ENCODE peak calls at places on chromosomes 13 and 19, in four cellular contexts. B is IMR-90, Z is GM12878, C is endothelial cell of umbilical vein. D is an unnamed sample.

GRCh38 chr13:33615436-33615835 is 202.5 kb upstream of the RFC3 start:
- DNase-seq in B (no peak), Z (no peak), C (no peak), D (no peak)

GRCh38 chr13:105090244-105090643 is 1445.2 kb downstream of the EFNB2 start:
- DNase-seq in B (no peak), Z (no peak), C (peak), D (no peak)

GRCh38 chr13:20441879-20442278 is 83.8 kb downstream of the CRYL1 start:
- DNase-seq in B (peak), Z (no peak), C (no peak), D (no peak)

GRCh38 chr13:26558074-26558805 is 757 bp downstream of the WASF3 start:
- DNase-seq in B (peak), Z (no peak), C (peak), D (no peak)

GRCh38 chr13:96772426-96772825 is 221.8 kb downstream of the OXGR1 start:
- DNase-seq in B (no peak), Z (no peak), C (no peak), D (no peak)

GRCh38 chr13:78638216-78638615 is 20.7 kb downstream of the OBI1 start:
- DNase-seq in B (no peak), Z (no peak), C (no peak), D (no peak)

GRCh38 chr19:43752287-43752875 is 2.4 kb downstream of the SMG9 start:
- DNase-seq in B (no peak), Z (no peak), C (no peak), D (no peak)

GRCh38 chr19:18496167-18496979 is 25.5 kb downstream of the ELL start:
- DNase-seq in B (peak), Z (no peak), C (no peak), D (peak)

GRCh38 chr13:27783111-27783510 is 9.2 kb upstream of the GSX1 start:
- DNase-seq in B (peak), Z (no peak), C (peak), D (no peak)

GRCh38 chr13:36700170-36700569 is 26.4 kb downstream of the SERTM1 start:
- DNase-seq in B (no peak), Z (no peak), C (no peak), D (no peak)

GRCh38 chr19:459724-460511 is 915 bp downstream of the SHC2 start:
- DNase-seq in B (peak), Z (no peak), C (peak), D (peak)

GRCh38 chr13:35992964-35993363 is 138.2 kb downstream of the DCLK1 start:
- DNase-seq in B (no peak), Z (no peak), C (no peak), D (no peak)

GRCh38 chr13:97911311-97912138 is 42.0 kb upstream of the IPO5 start:
- DNase-seq in B (peak), Z (no peak), C (peak), D (peak)

GRCh38 chr13:99155821-99156220 is 44.8 kb upstream of the UBAC2 start:
- DNase-seq in B (no peak), Z (no peak), C (no peak), D (no peak)

GRCh38 chr13:99153219-99153618 is 47.4 kb upstream of the UBAC2 start:
- DNase-seq in B (no peak), Z (no peak), C (no peak), D (peak)

GRCh38 chr13:99150575-99151370 is 49.9 kb upstream of the UBAC2 start:
- DNase-seq in B (peak), Z (no peak), C (no peak), D (no peak)

GRCh38 chr13:99154064-99154463 is 46.6 kb upstream of the UBAC2 start:
- DNase-seq in B (no peak), Z (no peak), C (no peak), D (no peak)

GRCh38 chr13:99151516-99151915 is 49.1 kb upstream of the UBAC2 start:
- DNase-seq in B (peak), Z (no peak), C (no peak), D (peak)
- TF ChIP-seq FOS in B (no peak), Z (no peak), C (no peak), D (peak)

GRCh38 chr19:19538767-19539166 is 702 bp downstream of the CILP2 start:
- DNase-seq in B (no peak), Z (no peak), C (no peak), D (no peak)

GRCh38 chr19:19538077-19538764 is at the start of gene CILP2:
- DNase-seq in B (no peak), Z (no peak), C (no peak), D (peak)

GRCh38 chr19:19541572-19541971 is 3.5 kb downstream of the CILP2 start:
- DNase-seq in B (no peak), Z (no peak), C (no peak), D (no peak)

GRCh38 chr19:19540707-19541515 is 2.8 kb downstream of the CILP2 start:
- DNase-seq in B (no peak), Z (no peak), C (no peak), D (peak)

GRCh38 chr19:19539738-19540703 is 2.0 kb downstream of the CILP2 start:
- DNase-seq in B (peak), Z (no peak), C (no peak), D (peak)
- TF ChIP-seq FOS in B (no peak), Z (no peak), C (no peak), D (no peak)

GRCh38 chr13:94825507-94825906 is 113.2 kb upstream of the SOX21 start:
- DNase-seq in B (no peak), Z (no peak), C (no peak), D (no peak)
- TF ChIP-seq FOS in B (no peak), Z (no peak), C (no peak), D (no peak)

GRCh38 chr19:2824129-2824528 is 4.5 kb downstream of the ZNF554 start:
- DNase-seq in B (no peak), Z (no peak), C (no peak), D (no peak)

GRCh38 chr19:2827022-2827421 is 7.4 kb downstream of the ZNF554 start:
- DNase-seq in B (no peak), Z (no peak), C (no peak), D (no peak)

GRCh38 chr19:2822846-2823245 is 3.2 kb downstream of the ZNF554 start:
- DNase-seq in B (no peak), Z (no peak), C (no peak), D (no peak)

GRCh38 chr19:2823646-2824045 is 4.0 kb downstream of the ZNF554 start:
- DNase-seq in B (no peak), Z (no peak), C (no peak), D (no peak)

DNA sequence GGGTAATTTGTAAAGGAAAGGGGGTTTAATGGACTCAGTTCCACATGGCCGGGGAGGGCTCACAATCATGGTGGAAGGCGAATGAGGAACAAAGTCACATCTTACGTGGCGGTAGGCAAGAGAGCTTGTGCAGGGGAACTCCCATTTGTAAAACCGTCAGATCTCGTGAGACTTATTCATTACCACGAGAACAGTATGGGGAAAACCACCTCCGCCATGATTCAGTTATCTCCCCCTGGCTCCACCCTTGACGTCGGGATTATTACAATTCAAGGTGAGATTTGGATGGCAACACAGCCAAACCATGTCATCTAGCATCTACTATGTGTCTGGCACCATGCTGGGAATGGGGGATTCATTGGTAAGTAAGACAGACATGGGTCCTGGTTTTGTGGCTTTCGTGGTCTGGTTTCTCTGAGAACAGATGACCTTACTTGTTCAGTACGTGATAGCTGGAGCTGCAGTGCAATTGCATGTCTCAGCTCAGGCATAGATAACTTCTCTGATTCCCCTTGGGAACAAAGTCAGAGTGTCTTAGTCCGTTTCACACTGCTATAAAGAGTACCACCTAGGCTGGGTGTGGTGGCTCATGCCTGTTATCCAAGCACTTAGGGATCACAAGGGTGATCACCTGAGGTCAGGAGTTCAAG is 8.3 kb downstream of the ZNF554 start:
- DNase-seq in B (no peak), Z (peak), C (no peak), D (no peak)
- TF ChIP-seq FOS in B (no peak), Z (no peak), C (no peak), D (no peak)

GRCh38 chr13:44504146-44504545 is 72.0 kb downstream of the TSC22D1 start:
- DNase-seq in B (no peak), Z (no peak), C (no peak), D (no peak)
- TF ChIP-seq FOS in B (no peak), Z (no peak), C (no peak), D (no peak)

DNA sequence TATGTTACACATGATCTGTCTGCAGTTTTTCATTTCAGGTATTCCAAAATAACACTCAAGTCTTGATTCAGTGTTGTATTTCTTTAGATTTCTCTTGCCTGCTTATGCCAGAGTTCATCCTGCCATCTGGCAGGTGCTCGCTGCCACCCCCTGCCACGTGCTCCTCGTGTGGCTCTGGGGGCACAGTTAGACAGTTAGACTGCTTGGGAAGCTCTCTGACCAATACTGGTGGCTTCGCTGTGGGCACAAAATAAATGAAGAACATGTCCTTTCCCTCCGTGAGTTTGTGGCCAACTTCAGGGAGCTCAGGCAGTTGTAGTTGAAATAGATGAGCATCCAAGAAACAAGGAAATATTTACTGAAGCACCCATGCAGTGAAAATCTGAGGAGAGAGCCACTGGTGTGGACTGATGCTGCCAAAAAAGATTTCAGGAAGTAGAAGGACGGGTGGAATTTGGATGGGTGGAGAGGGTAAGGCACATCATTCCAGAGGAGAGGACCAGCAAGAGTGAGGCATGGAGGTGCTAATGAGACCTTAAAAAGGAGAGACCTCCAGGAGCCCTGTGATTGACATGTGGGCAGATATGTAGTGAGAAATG is 37.5 kb upstream of the GPR183 start:
- DNase-seq in B (no peak), Z (no peak), C (no peak), D (no peak)
- TF ChIP-seq FOS in B (no peak), Z (no peak), C (no peak), D (no peak)

GRCh38 chr19:34715357-34715756 is 18.7 kb upstream of the ZNF181 start:
- DNase-seq in B (no peak), Z (no peak), C (no peak), D (no peak)

GRCh38 chr19:34707661-34708060 is 26.4 kb upstream of the ZNF181 start:
- DNase-seq in B (no peak), Z (no peak), C (no peak), D (no peak)

GRCh38 chr19:34713262-34713637 is 20.8 kb upstream of the ZNF181 start:
- DNase-seq in B (no peak), Z (no peak), C (no peak), D (no peak)

GRCh38 chr19:34711890-34712289 is 22.2 kb upstream of the ZNF181 start:
- DNase-seq in B (no peak), Z (no peak), C (no peak), D (no peak)

GRCh38 chr19:34712606-34713261 is 21.3 kb upstream of the ZNF181 start:
- DNase-seq in B (peak), Z (peak), C (peak), D (peak)
- TF ChIP-seq FOS in B (no peak), Z (no peak), C (no peak), D (no peak)

DNA sequence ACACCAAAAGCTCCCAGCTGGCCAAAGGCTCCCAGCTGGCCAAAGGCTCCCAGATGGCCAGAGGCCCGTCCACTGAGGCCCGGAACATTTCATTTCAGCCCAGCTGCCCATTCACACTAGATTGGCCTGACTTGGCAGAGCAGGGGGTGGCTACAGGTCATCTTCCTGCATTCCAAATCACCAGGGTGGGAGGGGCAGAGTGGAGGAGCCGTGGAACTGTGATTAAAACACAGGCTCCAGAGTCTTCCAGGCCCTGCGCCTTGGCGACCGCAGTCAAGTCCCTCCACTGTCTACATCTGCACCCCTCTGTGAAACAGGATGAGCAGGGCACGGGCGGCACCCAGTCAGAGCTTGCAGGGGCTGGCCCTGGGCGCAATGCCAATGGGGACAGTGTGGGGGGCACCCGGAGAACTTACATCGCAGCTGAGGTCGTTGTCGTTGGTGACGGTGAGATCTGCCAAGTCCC is 10.2 kb upstream of the PRKD2 start:
- DNase-seq in B (no peak), Z (no peak), C (no peak), D (no peak)
- TF ChIP-seq FOS in B (no peak), Z (no peak), C (no peak), D (no peak)